ENCODE peak calls at places on chromosomes 3 and 15, in four cellular contexts. T is suprapubic skin, N is sigmoid colon, Q is stomach. Y is an unnamed sample.

GRCh38 chr3:154139996-154140436 is 18.8 kb downstream of the ARHGEF26 start:
- DNase-seq in T (no peak), N (no peak), Q (no peak), Y (no peak)

GRCh38 chr15:80925597-80926059 is 64.0 kb downstream of the MESD start:
- DNase-seq in T (no peak), N (no peak), Q (no peak), Y (no peak)

GRCh38 chr15:41387646-41388045 is 14.7 kb downstream of the NDUFAF1 start:
- DNase-seq in T (no peak), N (peak; percentile 28), Q (no peak), Y (no peak)

GRCh38 chr15:73021139-73021621 is 31.1 kb upstream of the NEO1 start:
- DNase-seq in T (no peak), N (no peak), Q (no peak), Y (no peak)

GRCh38 chr3:50356553-50356952 is 2.8 kb downstream of the TMEM115 start:
- DNase-seq in T (no peak), N (no peak), Q (peak; percentile 60), Y (no peak)

GRCh38 chr3:9876991-9877390 is 3.1 kb downstream of the CIDEC start:
- DNase-seq in T (no peak), N (no peak), Q (no peak), Y (no peak)

GRCh38 chr15:38996111-38996541 is 431.5 kb upstream of the RASGRP1 start:
- DNase-seq in T (no peak), N (no peak), Q (no peak), Y (no peak)

GRCh38 chr3:36562945-36563344 is 182.6 kb downstream of the STAC start:
- DNase-seq in T (no peak), N (no peak), Q (no peak), Y (no peak)

GRCh38 chr3:175932586-175932985 is 1073.5 kb downstream of the NAALADL2 start:
- DNase-seq in T (no peak), N (no peak), Q (no peak), Y (no peak)

GRCh38 chr3:12287727-12288465 is 974 bp upstream of the PPARG start:
- DNase-seq in T (no peak), N (no peak), Q (peak; percentile 63), Y (no peak)

GRCh38 chr3:176766862-176767261 is 430.4 kb downstream of the TBL1XR1 start:
- DNase-seq in T (no peak), N (no peak), Q (no peak), Y (no peak)

GRCh38 chr15:40106203-40107161 is 2.2 kb downstream of the BMF start:
- DNase-seq in T (peak; percentile 85), N (peak; percentile 88), Q (peak; percentile 83), Y (no peak)

GRCh38 chr3:72982653-72983366 is 13.8 kb upstream of the PPP4R2 start:
- DNase-seq in T (no peak), N (no peak), Q (no peak), Y (no peak)

GRCh38 chr15:75193272-75193671 is 8.4 kb upstream of the C15orf39 start:
- DNase-seq in T (no peak), N (no peak), Q (no peak), Y (no peak)

GRCh38 chr3:126915015-126915414 is 67.9 kb upstream of the PLXNA1 start:
- DNase-seq in T (no peak), N (peak; percentile 50), Q (no peak), Y (no peak)

GRCh38 chr3:187292631-187293513 is 1.3 kb upstream of the MASP1 start:
- DNase-seq in T (no peak), N (no peak), Q (no peak), Y (peak; percentile 26)

GRCh38 chr3:122003112-122003511 is 18.9 kb downstream of the ILDR1 start:
- DNase-seq in T (no peak), N (no peak), Q (no peak), Y (peak; percentile 60)

GRCh38 chr15:88539441-88539840 is 7.0 kb downstream of the DET1 start:
- DNase-seq in T (no peak), N (no peak), Q (no peak), Y (no peak)

GRCh38 chr3:183478501-183478900 is 50.1 kb upstream of the MCF2L2 start:
- DNase-seq in T (no peak), N (no peak), Q (peak; percentile 10), Y (no peak)

GRCh38 chr3:155185623-155186022 is 105.5 kb downstream of the MME start:
- DNase-seq in T (no peak), N (no peak), Q (no peak), Y (no peak)

GRCh38 chr3:129507181-129507831 is 21.1 kb upstream of the RHO start:
- DNase-seq in T (no peak), N (no peak), Q (no peak), Y (no peak)

GRCh38 chr15:63678383-63678782 is 81.2 kb downstream of the FBXL22 start:
- DNase-seq in T (no peak), N (no peak), Q (no peak), Y (no peak)

GRCh38 chr3:86739244-86739643 is 251.7 kb downstream of the VGLL3 start:
- DNase-seq in T (no peak), N (no peak), Q (no peak), Y (no peak)

GRCh38 chr3:58025406-58025805 is 17.2 kb downstream of the FLNB start:
- DNase-seq in T (no peak), N (peak; percentile 55), Q (no peak), Y (no peak)

DNA sequence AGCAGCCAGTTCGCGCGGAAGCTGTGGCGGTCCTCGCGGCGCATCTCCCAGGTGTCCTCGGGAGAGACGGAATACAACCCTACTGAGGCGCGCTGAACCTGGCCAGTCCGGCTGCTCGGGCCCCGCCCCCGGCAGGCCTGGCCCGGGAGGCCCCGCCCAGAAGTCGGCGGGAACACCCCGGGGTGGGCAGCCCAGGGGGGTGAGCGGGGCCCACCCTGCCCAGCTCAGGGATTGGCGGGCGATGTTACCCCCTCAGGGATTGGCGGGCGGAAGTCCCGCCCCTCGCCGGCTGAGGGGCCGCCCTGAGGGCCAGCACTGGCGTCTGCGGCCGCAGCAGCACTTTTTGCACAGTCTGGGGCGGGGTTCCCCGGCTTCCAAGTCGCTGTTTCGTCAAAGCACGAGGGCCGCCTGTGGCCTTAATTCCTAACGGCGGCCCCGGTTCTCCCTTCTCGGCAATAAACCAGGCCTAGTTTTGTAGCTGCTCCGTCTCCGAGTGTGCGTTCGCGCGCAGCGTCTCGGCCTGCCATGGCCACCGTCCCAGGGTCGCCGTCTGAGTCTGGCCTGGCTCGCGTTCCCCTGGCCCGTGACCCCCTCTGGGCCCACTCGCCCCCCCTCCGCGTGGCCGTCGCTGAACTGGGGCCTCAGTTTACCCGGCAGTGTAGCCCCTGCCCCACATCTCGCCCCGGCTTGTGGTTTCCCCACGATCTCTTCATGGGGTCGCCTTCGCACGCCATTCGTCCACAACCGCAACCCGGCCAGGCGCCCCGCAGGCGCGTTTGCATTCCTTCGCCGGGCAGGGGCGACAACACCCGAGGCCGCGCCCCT is 30.0 kb downstream of the NBEAL2 start:
- DNase-seq in T (peak; percentile 92), N (peak; percentile 97), Q (peak; percentile 77), Y (peak; percentile 96)
- TF ChIP-seq POLR2A in T (no peak), N (peak; percentile 87), Q (no peak), Y (peak; percentile 69)

GRCh38 chr15:66504563-66505429 is at the start of the genes RPL4 and ZWILCH:
- DNase-seq in T (peak; percentile 92), N (peak; percentile 90), Q (peak; percentile 82), Y (peak; percentile 94)
- TF ChIP-seq POLR2AphosphoS5 in T (peak; percentile 94), N (peak; percentile 99), Q (peak; percentile 99), Y (peak; percentile 99)

GRCh38 chr3:46078712-46079400 is 51.6 kb upstream of the XCR1 start:
- DNase-seq in T (peak; percentile 94), N (peak; percentile 95), Q (peak; percentile 96), Y (peak; percentile 97)
- TF ChIP-seq POLR2A in T (no peak), N (no peak), Q (no peak), Y (no peak)

GRCh38 chr3:193984378-193984777 is 151.6 kb upstream of the HES1 start:
- DNase-seq in T (no peak), N (no peak), Q (no peak), Y (peak; percentile 74)
- TF ChIP-seq POLR2AphosphoS5 in T (no peak), N (no peak), Q (no peak), Y (no peak)